ENCODE peak calls at places on chromosomes 3 and 15, in ten cellular contexts. Z is astrocyte of the spinal cord; Y is WERI-Rb-1; H is activated CD4-positive, alpha-beta T cell treated with anti-CD3 and anti-CD28 coated beads for 1 hour; O is T-cell; D is A172; I is smooth muscle cell of the brain vasculature; F is Caco-2; S is EH; C is NCI-H526. P is an unnamed sample.

GRCh38 chr15:64732156-64732860 is 43.1 kb downstream of the RBPMS2 start:
- DNase-seq in I (no peak), S (no peak), Y (no peak), O (no peak), H (no peak), F (peak; percentile 16), D (no peak), C (no peak), Z (no peak), P (no peak)

GRCh38 chr15:61038910-61039309 is 190.2 kb downstream of the RORA start:
- DNase-seq in S (no peak), I (no peak), F (no peak), C (no peak), H (no peak), O (no peak), Z (peak; percentile 28), D (no peak), Y (no peak), P (no peak)

GRCh38 chr3:148146947-148147346 is 550.8 kb upstream of the AGTR1 start:
- DNase-seq in F (no peak), D (peak; percentile 19), Y (no peak), I (peak; percentile 52), S (peak; percentile 58), O (no peak), Z (peak; percentile 81), H (no peak), C (no peak), P (peak; percentile 3)

GRCh38 chr3:138025553-138025952 is 15.6 kb downstream of the CLDN18 start:
- DNase-seq in C (no peak), I (no peak), H (no peak), S (no peak), Y (no peak), F (no peak), Z (no peak), D (no peak), O (no peak), P (no peak)

GRCh38 chr3:43097681-43098080 is 8.2 kb downstream of the POMGNT2 start:
- DNase-seq in Y (no peak), Z (no peak), O (no peak), I (no peak), C (peak; percentile 16), H (no peak), D (no peak), F (no peak), S (no peak), P (no peak)

GRCh38 chr3:183475019-183475418 is 46.6 kb upstream of the MCF2L2 start:
- DNase-seq in I (no peak), S (no peak), C (no peak), D (no peak), Z (no peak), O (no peak), F (no peak), Y (no peak), H (no peak), P (no peak)

GRCh38 chr15:77907824-77908751 is 169.4 kb downstream of the TBC1D2B start:
- DNase-seq in H (peak; percentile 20), Y (no peak), C (peak; percentile 26), I (no peak), S (peak; percentile 81), F (peak; percentile 82), Z (peak; percentile 50), D (peak; percentile 69), O (peak; percentile 54), P (peak; percentile 33)

GRCh38 chr15:101167791-101168462 is 83.9 kb downstream of the CHSY1 start:
- DNase-seq in Z (peak; percentile 94), S (peak; percentile 93), D (peak; percentile 99), H (peak; percentile 33), F (no peak), I (no peak), C (no peak), Y (no peak), O (peak; percentile 22), P (peak; percentile 80)